ENCODE peak calls at places on chromosomes 13 and 19, in seven cellular contexts. T is adrenal gland, C is mucosa of descending colon, S is fibroblast of mammary gland, Z is tibial artery, O is lower leg skin, B is heart left ventricle. L is an unnamed sample.

GRCh38 chr19:46080561-46080960 is 39.8 kb upstream of the IGFL4 start:
- DNase-seq in T (no peak), Z (no peak), S (peak; percentile 90), B (no peak), O (no peak), C (no peak), L (no peak)

GRCh38 chr13:97229699-97230098 is 7.6 kb downstream of the MBNL2 start:
- DNase-seq in Z (no peak), B (no peak), C (no peak), T (no peak), S (no peak), O (no peak), L (no peak)

GRCh38 chr19:7789447-7789846 is 26.4 kb downstream of the CLEC4M start:
- DNase-seq in O (peak; percentile 75), T (no peak), C (peak; percentile 62), B (no peak), Z (no peak), S (no peak), L (no peak)

GRCh38 chr19:926595-927043 is 784 bp downstream of the ARID3A start:
- DNase-seq in B (peak; percentile 80), Z (no peak), T (peak; percentile 81), C (no peak), O (no peak), S (peak; percentile 45), L (peak; percentile 81)

GRCh38 chr13:46648166-46648607 is 95.2 kb downstream of the LRCH1 start:
- DNase-seq in S (peak; percentile 69), C (peak; percentile 57), T (no peak), Z (no peak), B (no peak), O (no peak), L (no peak)

GRCh38 chr19:4343056-4343844 is at the start of gene MPND:
- DNase-seq in B (peak; percentile 97), T (peak; percentile 93), O (peak; percentile 98), S (peak; percentile 64), C (peak; percentile 95), Z (peak; percentile 95), L (peak; percentile 95)

GRCh38 chr13:51728972-51729371 is 75.0 kb downstream of the DHRS12 start:
- DNase-seq in Z (no peak), C (no peak), T (no peak), O (no peak), S (peak; percentile 94), B (no peak), L (no peak)

GRCh38 chr13:21395953-21396352 is 63.1 kb downstream of the ZDHHC20 start:
- DNase-seq in Z (no peak), T (no peak), S (no peak), C (no peak), B (no peak), O (no peak), L (no peak)

GRCh38 chr13:45479661-45480060 is 14.9 kb downstream of the COG3 start:
- DNase-seq in C (no peak), O (no peak), Z (no peak), T (no peak), B (no peak), S (no peak), L (no peak)

GRCh38 chr13:64643066-64643465 is 2587.1 kb downstream of the PCDH9 start:
- DNase-seq in O (no peak), T (no peak), B (no peak), Z (no peak), S (no peak), C (no peak), L (no peak)

GRCh38 chr13:28129911-28130693 is 8.2 kb upstream of the PAN3 start:
- DNase-seq in O (no peak), T (no peak), S (peak; percentile 4), Z (no peak), C (no peak), B (no peak), L (no peak)

GRCh38 chr13:58721273-58721672 is 1089.7 kb downstream of the PCDH17 start:
- DNase-seq in O (no peak), C (no peak), Z (no peak), B (no peak), S (no peak), T (no peak), L (no peak)

GRCh38 chr13:22073718-22074117 is 402.8 kb downstream of the FGF9 start:
- DNase-seq in C (no peak), O (no peak), B (no peak), T (no peak), Z (no peak), S (no peak), L (no peak)

GRCh38 chr19:55145241-55145640 is 3.8 kb downstream of the TNNT1 start:
- DNase-seq in Z (no peak), S (no peak), B (no peak), O (no peak), T (no peak), C (no peak), L (no peak)

GRCh38 chr19:14440049-14440448 is 6.9 kb downstream of the PKN1 start:
- DNase-seq in O (peak; percentile 93), Z (peak; percentile 81), C (peak; percentile 93), B (peak; percentile 91), T (peak; percentile 81), S (no peak), L (peak; percentile 91)

GRCh38 chr19:8001995-8002849 is 3.2 kb downstream of the ELAVL1 start:
- DNase-seq in T (peak; percentile 93), C (peak; percentile 86), S (peak; percentile 79), B (peak; percentile 91), O (peak; percentile 97), Z (peak; percentile 82), L (peak; percentile 85)

GRCh38 chr13:36879218-36879938 is 40.7 kb downstream of the SMAD9 start:
- DNase-seq in C (no peak), T (no peak), B (no peak), S (no peak), O (no peak), Z (no peak), L (no peak)

GRCh38 chr19:19480688-19481087 is 34.7 kb downstream of the TSSK6 start:
- DNase-seq in S (no peak), C (no peak), Z (no peak), O (no peak), B (no peak), T (no peak), L (no peak)

GRCh38 chr13:22061371-22061805 is 390.5 kb downstream of the FGF9 start:
- DNase-seq in B (no peak), T (no peak), Z (no peak), C (no peak), O (no peak), S (no peak), L (no peak)

GRCh38 chr13:99289265-99289664 is 17.9 kb downstream of the GPR183 start:
- DNase-seq in O (no peak), S (no peak), T (no peak), B (no peak), C (no peak), Z (no peak), L (no peak)
- H3K4me3 ChIP-seq in O (no peak overlapping the region), S (no peak overlapping the region), T (no peak overlapping the region), B (no peak overlapping the region), C (no peak overlapping the region), Z (no peak overlapping the region), L (no peak overlapping the region)

DNA sequence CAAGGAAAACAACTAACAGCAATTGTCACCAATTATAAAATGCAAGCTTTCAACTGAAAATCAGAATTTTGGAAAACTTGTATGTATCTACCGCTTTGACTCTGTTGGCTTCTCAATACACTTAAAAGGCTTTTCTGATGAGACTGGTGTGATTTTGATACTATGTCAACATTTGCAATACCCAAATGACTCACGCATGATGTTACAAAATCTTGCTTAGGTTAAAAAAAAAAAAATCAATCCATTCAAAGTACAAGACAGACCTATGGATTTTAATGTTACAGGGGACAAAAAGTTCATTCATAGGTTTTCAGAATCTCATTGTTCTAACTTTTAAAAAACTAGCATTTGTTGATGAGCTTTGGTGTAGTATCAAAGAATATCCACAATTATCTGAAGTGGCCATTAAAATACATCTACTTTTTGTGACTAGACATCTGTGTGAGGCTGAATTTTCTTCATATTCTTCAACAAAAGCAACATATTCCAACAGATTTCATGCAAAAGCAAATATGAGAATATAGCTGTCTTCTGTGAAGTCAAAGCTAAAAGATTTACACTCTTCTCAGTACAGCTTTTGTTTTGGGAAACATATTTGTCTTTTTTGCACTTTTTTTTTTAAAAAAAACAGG is 10.7 kb downstream of the ELF1 start:
- DNase-seq in Z (no peak), B (no peak), O (no peak), C (no peak), S (peak; percentile 89), T (no peak), L (no peak)
- H3K4me3 ChIP-seq in Z (no peak overlapping the region), B (no peak overlapping the region), O (no peak overlapping the region), C (no peak overlapping the region), S (no peak overlapping the region), T (no peak overlapping the region), L (no peak overlapping the region)

GRCh38 chr13:32233062-32233461 is 82.1 kb downstream of the ZAR1L start:
- DNase-seq in B (no peak), S (no peak), C (no peak), O (no peak), Z (no peak), T (no peak), L (no peak)

GRCh38 chr13:32237681-32238080 is 77.5 kb downstream of the ZAR1L start:
- DNase-seq in B (no peak), C (no peak), T (no peak), O (no peak), Z (no peak), S (no peak), L (no peak)

GRCh38 chr13:32232263-32232662 is 82.9 kb downstream of the ZAR1L start:
- DNase-seq in B (no peak), T (no peak), Z (no peak), O (no peak), C (no peak), S (no peak), L (no peak)

GRCh38 chr13:32229443-32229842 is 85.7 kb downstream of the ZAR1L start:
- DNase-seq in Z (no peak), B (no peak), C (no peak), O (no peak), T (no peak), S (no peak), L (no peak)

GRCh38 chr13:32234914-32235313 is 80.2 kb downstream of the ZAR1L start:
- DNase-seq in Z (no peak), S (no peak), C (no peak), O (no peak), B (no peak), T (no peak), L (no peak)
- H3K4me3 ChIP-seq in Z (no peak overlapping the region), S (no peak overlapping the region), C (no peak overlapping the region), O (no peak overlapping the region), B (no peak overlapping the region), T (no peak overlapping the region), L (no peak overlapping the region)

GRCh38 chr19:17183858-17184271 is 31.3 kb upstream of the USE1 start:
- DNase-seq in S (no peak), Z (no peak), O (no peak), C (no peak), T (no peak), B (no peak), L (no peak)

GRCh38 chr19:17185590-17185989 is 29.6 kb upstream of the USE1 start:
- DNase-seq in B (no peak), C (no peak), S (no peak), Z (no peak), T (no peak), O (no peak), L (no peak)

GRCh38 chr19:17183271-17183757 is 31.8 kb upstream of the USE1 start:
- DNase-seq in B (no peak), Z (no peak), S (no peak), C (no peak), T (no peak), O (no peak), L (no peak)

GRCh38 chr19:17180997-17181702 is 34.0 kb upstream of the USE1 start:
- DNase-seq in O (no peak), C (no peak), S (no peak), B (no peak), T (no peak), Z (no peak), L (no peak)

GRCh38 chr19:17184381-17184841 is 30.7 kb upstream of the USE1 start:
- DNase-seq in C (no peak), S (no peak), Z (no peak), B (no peak), O (no peak), T (no peak), L (no peak)
- H3K4me3 ChIP-seq in C (no peak overlapping the region), S (no peak overlapping the region), Z (no peak overlapping the region), B (no peak overlapping the region), O (no peak overlapping the region), T (no peak overlapping the region), L (no peak overlapping the region)